ENCODE peak calls at places on chromosome 14, in four cellular contexts. One of them, this sample, is unnamed.

GRCh38 chr14:101734241-101734847 is 27.2 kb upstream of the PPP2R5C start:
- DNase-seq in upper lobe of left lung: peak
- DNase-seq in KG1: no peak
- DNase-seq in stimulated activated CD4-positive, alpha-beta T cell treated with anti-CD3 and anti-CD28 coated beads, Interleukin-4, amount 100 ng/mL, for 48 hours: no peak
- DNase-seq in this sample: no peak

GRCh38 chr14:67819563-67820411 is at the start of gene RAD51B:
- DNase-seq in upper lobe of left lung: peak
- DNase-seq in KG1: peak
- DNase-seq in stimulated activated CD4-positive, alpha-beta T cell treated with anti-CD3 and anti-CD28 coated beads, Interleukin-4, amount 100 ng/mL, for 48 hours: peak
- DNase-seq in this sample: peak

GRCh38 chr14:53153702-53154112 is 584 bp upstream of the DDHD1 start:
- DNase-seq in upper lobe of left lung: no peak
- DNase-seq in KG1: no peak
- DNase-seq in stimulated activated CD4-positive, alpha-beta T cell treated with anti-CD3 and anti-CD28 coated beads, Interleukin-4, amount 100 ng/mL, for 48 hours: peak
- DNase-seq in this sample: no peak

GRCh38 chr14:91114079-91115065 is 499 bp downstream of the DGLUCY start:
- DNase-seq in upper lobe of left lung: peak
- DNase-seq in KG1: peak
- DNase-seq in stimulated activated CD4-positive, alpha-beta T cell treated with anti-CD3 and anti-CD28 coated beads, Interleukin-4, amount 100 ng/mL, for 48 hours: peak
- DNase-seq in this sample: peak

GRCh38 chr14:27243360-27243759 is 645.5 kb upstream of the NOVA1 start:
- DNase-seq in upper lobe of left lung: no peak
- DNase-seq in KG1: no peak
- DNase-seq in stimulated activated CD4-positive, alpha-beta T cell treated with anti-CD3 and anti-CD28 coated beads, Interleukin-4, amount 100 ng/mL, for 48 hours: no peak
- DNase-seq in this sample: no peak

GRCh38 chr14:76603713-76604112 is 157.6 kb upstream of the VASH1 start:
- DNase-seq in upper lobe of left lung: no peak
- DNase-seq in KG1: no peak
- DNase-seq in stimulated activated CD4-positive, alpha-beta T cell treated with anti-CD3 and anti-CD28 coated beads, Interleukin-4, amount 100 ng/mL, for 48 hours: no peak
- DNase-seq in this sample: no peak

GRCh38 chr14:104020471-104020870 is 65.0 kb upstream of the ASPG start:
- DNase-seq in upper lobe of left lung: no peak
- DNase-seq in KG1: no peak
- DNase-seq in stimulated activated CD4-positive, alpha-beta T cell treated with anti-CD3 and anti-CD28 coated beads, Interleukin-4, amount 100 ng/mL, for 48 hours: no peak
- DNase-seq in this sample: no peak

GRCh38 chr14:64700894-64701293 is 3.3 kb upstream of the PLEKHG3 start:
- DNase-seq in upper lobe of left lung: peak
- DNase-seq in KG1: no peak
- DNase-seq in stimulated activated CD4-positive, alpha-beta T cell treated with anti-CD3 and anti-CD28 coated beads, Interleukin-4, amount 100 ng/mL, for 48 hours: no peak
- DNase-seq in this sample: no peak

GRCh38 chr14:36256131-36256801 is 64.2 kb downstream of the MBIP start:
- DNase-seq in upper lobe of left lung: peak
- DNase-seq in KG1: no peak
- DNase-seq in stimulated activated CD4-positive, alpha-beta T cell treated with anti-CD3 and anti-CD28 coated beads, Interleukin-4, amount 100 ng/mL, for 48 hours: no peak
- DNase-seq in this sample: peak

GRCh38 chr14:61388976-61389576 is 67.7 kb downstream of the PRKCH start:
- DNase-seq in upper lobe of left lung: no peak
- DNase-seq in KG1: no peak
- DNase-seq in stimulated activated CD4-positive, alpha-beta T cell treated with anti-CD3 and anti-CD28 coated beads, Interleukin-4, amount 100 ng/mL, for 48 hours: no peak
- DNase-seq in this sample: no peak

GRCh38 chr14:77203611-77204456 is 22.2 kb downstream of the TMEM63C start:
- DNase-seq in upper lobe of left lung: no peak
- DNase-seq in KG1: no peak
- DNase-seq in stimulated activated CD4-positive, alpha-beta T cell treated with anti-CD3 and anti-CD28 coated beads, Interleukin-4, amount 100 ng/mL, for 48 hours: no peak
- DNase-seq in this sample: no peak

GRCh38 chr14:86515195-86515594 is 985.3 kb downstream of the FLRT2 start:
- DNase-seq in upper lobe of left lung: no peak
- DNase-seq in KG1: no peak
- DNase-seq in stimulated activated CD4-positive, alpha-beta T cell treated with anti-CD3 and anti-CD28 coated beads, Interleukin-4, amount 100 ng/mL, for 48 hours: no peak
- DNase-seq in this sample: no peak

GRCh38 chr14:51419685-51420084 is 179.6 kb downstream of the TMX1 start:
- DNase-seq in upper lobe of left lung: no peak
- DNase-seq in KG1: no peak
- DNase-seq in stimulated activated CD4-positive, alpha-beta T cell treated with anti-CD3 and anti-CD28 coated beads, Interleukin-4, amount 100 ng/mL, for 48 hours: no peak
- DNase-seq in this sample: no peak

GRCh38 chr14:26276757-26277156 is 321.1 kb downstream of the NOVA1 start:
- DNase-seq in upper lobe of left lung: no peak
- DNase-seq in KG1: no peak
- DNase-seq in stimulated activated CD4-positive, alpha-beta T cell treated with anti-CD3 and anti-CD28 coated beads, Interleukin-4, amount 100 ng/mL, for 48 hours: no peak
- DNase-seq in this sample: no peak

GRCh38 chr14:71645656-71646055 is 286.6 kb upstream of the RGS6 start:
- DNase-seq in upper lobe of left lung: no peak
- DNase-seq in KG1: no peak
- DNase-seq in stimulated activated CD4-positive, alpha-beta T cell treated with anti-CD3 and anti-CD28 coated beads, Interleukin-4, amount 100 ng/mL, for 48 hours: no peak
- DNase-seq in this sample: no peak

GRCh38 chr14:103801459-103801858 is 45.9 kb downstream of the PPP1R13B start:
- DNase-seq in upper lobe of left lung: peak
- DNase-seq in KG1: no peak
- DNase-seq in stimulated activated CD4-positive, alpha-beta T cell treated with anti-CD3 and anti-CD28 coated beads, Interleukin-4, amount 100 ng/mL, for 48 hours: no peak
- DNase-seq in this sample: no peak

GRCh38 chr14:89667983-89668382 is 250.9 kb upstream of the FOXN3 start:
- DNase-seq in upper lobe of left lung: no peak
- DNase-seq in KG1: no peak
- DNase-seq in stimulated activated CD4-positive, alpha-beta T cell treated with anti-CD3 and anti-CD28 coated beads, Interleukin-4, amount 100 ng/mL, for 48 hours: no peak
- DNase-seq in this sample: no peak

GRCh38 chr14:23054000-23054811 is 3.1 kb downstream of the CDH24 start:
- DNase-seq in upper lobe of left lung: no peak
- DNase-seq in KG1: no peak
- DNase-seq in stimulated activated CD4-positive, alpha-beta T cell treated with anti-CD3 and anti-CD28 coated beads, Interleukin-4, amount 100 ng/mL, for 48 hours: no peak
- DNase-seq in this sample: no peak

GRCh38 chr14:51668870-51669269 is 17.2 kb downstream of the FRMD6 start:
- DNase-seq in upper lobe of left lung: no peak
- DNase-seq in KG1: no peak
- DNase-seq in stimulated activated CD4-positive, alpha-beta T cell treated with anti-CD3 and anti-CD28 coated beads, Interleukin-4, amount 100 ng/mL, for 48 hours: no peak
- DNase-seq in this sample: no peak

GRCh38 chr14:37890095-37890494 is 294.7 kb downstream of the TTC6 start:
- DNase-seq in upper lobe of left lung: no peak
- DNase-seq in KG1: no peak
- DNase-seq in stimulated activated CD4-positive, alpha-beta T cell treated with anti-CD3 and anti-CD28 coated beads, Interleukin-4, amount 100 ng/mL, for 48 hours: no peak
- DNase-seq in this sample: peak